ENCODE peak calls at places on chromosomes 13 and 19, in four cellular contexts. M is B cell, K is endothelial cell, P is tibial nerve. T is an unnamed sample.

GRCh38 chr13:75222031-75222430 is 259.9 kb downstream of the TBC1D4 start:
- DNase-seq in K (no peak), P (no peak), M (no peak), T (no peak)

GRCh38 chr19:31220540-31220939 is 128.7 kb downstream of the TSHZ3 start:
- DNase-seq in P (no peak), K (peak; percentile 5), M (no peak), T (no peak)

GRCh38 chr13:79631260-79631659 is 150.3 kb downstream of the NDFIP2 start:
- DNase-seq in K (no peak), P (no peak), M (no peak), T (no peak)

GRCh38 chr13:72651196-72651595 is 76.2 kb downstream of the MZT1 start:
- DNase-seq in P (no peak), M (no peak), K (no peak), T (no peak)

GRCh38 chr19:29687897-29688728 is 22.9 kb downstream of the PLEKHF1 start:
- DNase-seq in K (no peak), M (no peak), P (no peak), T (no peak)

GRCh38 chr13:51324714-51325440 is 14.6 kb upstream of the SERPINE3 start:
- DNase-seq in P (no peak), M (no peak), K (no peak), T (peak; percentile 17)

GRCh38 chr13:110503037-110503901 is 58.3 kb downstream of the RAB20 start:
- DNase-seq in K (no peak), M (no peak), P (no peak), T (no peak)

GRCh38 chr19:14354445-14354844 is 26.8 kb upstream of the ADGRE5 start:
- DNase-seq in K (no peak), M (no peak), P (no peak), T (peak; percentile 31)

GRCh38 chr13:99354371-99354951 is 47.3 kb upstream of the GPR183 start:
- DNase-seq in K (no peak), M (no peak), P (no peak), T (no peak)

GRCh38 chr19:58560007-58560887 is 1.8 kb upstream of the UBE2M start:
- DNase-seq in M (no peak), K (no peak), P (no peak), T (no peak)

GRCh38 chr19:35040826-35041547 is 534 bp upstream of the HPN start:
- DNase-seq in K (peak; percentile 45), M (no peak), P (peak; percentile 89), T (no peak)
- TF ChIP-seq CTCF in K (no peak), M (no peak), P (no peak), T (no peak)

GRCh38 chr13:109135018-109135417 is 505.6 kb downstream of the MYO16 start:
- DNase-seq in P (no peak), M (no peak), K (no peak), T (no peak)
- TF ChIP-seq CTCF in P (no peak), M (no peak), K (no peak), T (no peak)

GRCh38 chr19:43649514-43649913 is 9.9 kb upstream of the CADM4 start:
- DNase-seq in M (no peak), P (no peak), K (no peak), T (no peak)
- TF ChIP-seq CTCF in M (no peak), P (no peak), K (no peak), T (no peak)

GRCh38 chr19:5269926-5270325 is 70.7 kb downstream of the PTPRS start:
- DNase-seq in M (no peak), K (no peak), P (no peak), T (no peak)

GRCh38 chr19:5273782-5274181 is 66.8 kb downstream of the PTPRS start:
- DNase-seq in K (no peak), M (no peak), P (no peak), T (no peak)

GRCh38 chr19:5269279-5269678 is 71.3 kb downstream of the PTPRS start:
- DNase-seq in K (no peak), P (no peak), M (no peak), T (no peak)

GRCh38 chr19:5268801-5269200 is 71.8 kb downstream of the PTPRS start:
- DNase-seq in K (no peak), M (no peak), P (no peak), T (no peak)

GRCh38 chr19:5271145-5271544 is 69.5 kb downstream of the PTPRS start:
- DNase-seq in K (no peak), M (no peak), P (no peak), T (no peak)
- TF ChIP-seq CTCF in K (peak; percentile 57), M (peak; percentile 17), P (no peak), T (no peak)

GRCh38 chr19:53942001-53942786 is 20.5 kb upstream of the CACNG8 start:
- DNase-seq in P (no peak), M (no peak), K (peak; percentile 70), T (no peak)
- TF ChIP-seq CTCF in P (no peak), M (no peak), K (peak; percentile 41), T (no peak)

GRCh38 chr13:73708393-73708985 is 425.7 kb downstream of the KLF12 start:
- DNase-seq in M (peak; percentile 45), K (peak; percentile 51), P (peak; percentile 17), T (peak; percentile 47)
- TF ChIP-seq CTCF in M (peak; percentile 65), K (peak; percentile 71), P (peak; percentile 65), T (peak; percentile 83)

DNA sequence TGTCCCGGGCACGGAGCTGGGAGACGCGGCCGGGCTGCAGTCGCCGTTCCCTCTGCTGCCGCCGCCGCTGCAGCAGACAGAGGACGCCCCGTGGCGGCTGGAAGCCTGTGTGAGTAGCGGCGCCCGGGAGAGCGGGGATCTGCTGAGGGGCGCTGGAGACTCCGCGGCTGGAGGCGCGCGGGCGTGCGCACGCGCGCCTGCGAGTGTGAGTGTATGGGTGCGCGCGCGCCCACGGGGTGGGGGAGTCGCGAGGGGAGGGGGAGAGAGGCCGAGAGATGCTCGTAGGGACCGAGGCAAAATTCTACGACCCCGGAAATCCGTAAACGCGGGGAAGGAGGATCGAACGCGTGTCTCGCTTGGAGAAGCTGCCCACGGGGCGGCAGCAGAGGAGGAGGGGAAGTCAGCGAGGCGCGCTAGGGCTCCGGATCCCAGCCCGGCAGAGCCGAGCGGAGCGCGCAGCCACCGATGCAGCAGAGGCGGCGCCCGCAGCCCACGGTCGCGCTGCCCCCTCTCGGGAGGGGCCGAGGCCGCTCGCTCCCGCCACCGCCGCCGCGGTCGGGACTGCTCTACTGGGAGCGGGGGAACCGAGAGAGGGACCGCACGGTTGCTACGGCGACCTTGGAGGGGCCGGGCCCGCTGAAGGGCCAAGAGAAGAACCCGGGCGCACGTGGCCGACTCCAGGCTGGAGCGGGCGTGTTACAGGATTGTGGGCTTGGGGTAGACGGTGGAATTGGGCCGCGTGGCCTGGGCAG is at the start of gene ENOX1:
- DNase-seq in K (peak; percentile 61), P (no peak), M (no peak), T (peak; percentile 74)
- TF ChIP-seq CTCF in K (peak; percentile 16), P (peak; percentile 15), M (no peak), T (peak; percentile 13)

DNA sequence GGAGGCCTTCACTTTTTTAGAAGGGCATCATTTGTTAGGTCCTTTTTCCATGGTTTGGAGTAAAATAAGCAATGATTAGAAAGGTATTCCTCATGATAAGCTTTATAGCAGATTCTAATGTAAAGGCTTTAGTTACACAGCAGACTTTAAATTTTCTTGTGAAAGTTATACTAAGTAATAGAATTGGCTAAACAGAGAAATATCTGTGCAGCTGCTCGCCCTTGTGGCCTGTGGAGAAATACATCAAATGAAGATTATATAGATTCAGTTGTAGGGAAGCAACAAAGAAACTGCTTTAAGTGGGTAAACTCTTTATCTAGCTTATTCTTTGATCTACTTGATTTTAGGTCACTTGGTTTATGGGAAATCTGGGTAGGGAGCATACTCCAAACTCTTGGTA is 1269.7 kb upstream of the SPRY2 start:
- DNase-seq in M (no peak), K (no peak), P (no peak), T (no peak)
- TF ChIP-seq CTCF in M (no peak), K (no peak), P (no peak), T (no peak)

GRCh38 chr13:78586706-78587105 is 16.6 kb downstream of the POU4F1 start:
- DNase-seq in K (peak; percentile 61), P (no peak), M (no peak), T (no peak)
- TF ChIP-seq CTCF in K (peak; percentile 64), P (no peak), M (no peak), T (peak; percentile 17)

DNA sequence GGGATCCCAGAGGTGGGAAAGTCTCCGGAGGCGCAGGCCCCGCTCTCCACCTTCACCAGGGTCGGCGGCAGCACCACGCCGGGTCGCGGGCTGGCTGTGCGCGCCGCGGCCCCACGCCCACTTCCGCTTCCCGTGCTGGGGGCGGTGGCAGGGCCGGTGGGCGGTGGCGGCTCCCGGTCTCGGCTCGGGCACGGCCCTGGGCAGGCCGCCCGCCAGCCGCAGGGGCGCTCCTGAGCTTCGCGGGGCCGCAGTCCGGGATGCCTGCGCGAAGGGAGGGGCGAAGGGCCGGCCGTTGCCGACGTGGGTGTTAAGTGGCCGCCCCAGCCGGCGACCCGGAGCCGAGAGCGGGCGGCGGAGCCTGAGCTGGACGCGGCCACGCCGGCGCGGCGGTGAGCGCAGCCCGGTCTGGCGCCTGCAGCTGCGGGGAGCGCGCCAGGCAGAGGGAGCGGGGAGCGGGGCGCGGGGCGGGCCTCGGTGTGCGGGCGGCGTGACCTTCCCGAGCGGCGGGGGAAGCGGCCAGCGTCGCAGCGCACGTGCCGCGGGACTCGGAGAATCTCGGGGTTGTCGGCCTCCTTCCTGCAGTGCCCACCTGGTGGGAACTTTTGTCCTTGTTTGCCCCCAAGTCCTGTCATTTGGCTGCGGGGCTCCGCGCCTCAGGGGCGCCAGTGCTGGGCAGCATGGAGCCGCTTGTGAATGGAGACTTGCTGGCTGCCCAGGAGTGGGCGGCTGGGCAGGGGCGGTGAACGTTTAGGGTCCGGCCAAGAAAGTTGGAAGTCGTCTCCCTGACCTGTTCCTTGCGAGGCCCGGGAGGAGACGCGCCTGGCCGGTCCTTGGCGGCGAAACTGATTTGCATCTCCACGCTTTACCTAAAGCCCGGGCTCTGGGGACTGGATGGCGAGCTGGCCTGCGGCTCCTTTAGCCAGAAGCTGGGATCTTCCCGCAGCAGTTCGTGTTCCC is at the start of gene SLC25A15:
- DNase-seq in P (peak; percentile 50), M (peak; percentile 76), K (peak; percentile 86), T (peak; percentile 91)
- TF ChIP-seq CTCF in P (peak; percentile 55), M (peak; percentile 19), K (no peak), T (peak; percentile 59)